ENCODE peak calls at places on chromosome 20, in ten cellular contexts. One of them, this sample, is unnamed.

GRCh38 chr20:56360133-56360898 is 1.5 kb downstream of the FAM210B start:
- DNase-seq in tibial nerve: no peak
- DNase-seq in AG09309: no peak
- DNase-seq in fibroblast of the aortic adventitia: no peak
- DNase-seq in heart left ventricle: no peak
- DNase-seq in lower lobe of right lung: no peak
- DNase-seq in fibroblast of pulmonary artery: no peak
- DNase-seq in cardiac muscle cell: no peak
- DNase-seq in A549: no peak
- DNase-seq in cardiac fibroblast: no peak
- DNase-seq in this sample: no peak

GRCh38 chr20:36645998-36646397 is at the start of gene SLA2:
- DNase-seq in tibial nerve: no peak
- DNase-seq in AG09309: no peak
- DNase-seq in fibroblast of the aortic adventitia: no peak
- DNase-seq in heart left ventricle: no peak
- DNase-seq in lower lobe of right lung: peak; percentile 52
- DNase-seq in fibroblast of pulmonary artery: no peak
- DNase-seq in cardiac muscle cell: no peak
- DNase-seq in A549: no peak
- DNase-seq in cardiac fibroblast: no peak
- DNase-seq in this sample: no peak

GRCh38 chr20:63321148-63321831 is 28.3 kb downstream of the COL20A1 start:
- DNase-seq in tibial nerve: no peak
- DNase-seq in AG09309: no peak
- DNase-seq in fibroblast of the aortic adventitia: peak; percentile 20
- DNase-seq in heart left ventricle: peak; percentile 78
- DNase-seq in lower lobe of right lung: peak; percentile 48
- DNase-seq in fibroblast of pulmonary artery: peak; percentile 39
- DNase-seq in cardiac muscle cell: peak; percentile 25
- DNase-seq in A549: no peak
- DNase-seq in cardiac fibroblast: peak; percentile 42
- DNase-seq in this sample: peak; percentile 35

GRCh38 chr20:58852559-58853271 is at the start of gene GNAS:
- DNase-seq in tibial nerve: no peak
- DNase-seq in AG09309: no peak
- DNase-seq in fibroblast of the aortic adventitia: peak; percentile 64
- DNase-seq in heart left ventricle: peak; percentile 78
- DNase-seq in lower lobe of right lung: peak; percentile 68
- DNase-seq in fibroblast of pulmonary artery: peak; percentile 71
- DNase-seq in cardiac muscle cell: peak; percentile 82
- DNase-seq in A549: peak; percentile 72
- DNase-seq in cardiac fibroblast: peak; percentile 75
- DNase-seq in this sample: peak; percentile 49

GRCh38 chr20:4192378-4193048 is 177.2 kb upstream of the RNF24 start:
- DNase-seq in tibial nerve: no peak
- DNase-seq in AG09309: peak; percentile 29
- DNase-seq in fibroblast of the aortic adventitia: peak; percentile 21
- DNase-seq in heart left ventricle: no peak
- DNase-seq in lower lobe of right lung: no peak
- DNase-seq in fibroblast of pulmonary artery: peak; percentile 79
- DNase-seq in cardiac muscle cell: no peak
- DNase-seq in A549: peak; percentile 78
- DNase-seq in cardiac fibroblast: peak; percentile 71
- DNase-seq in this sample: peak; percentile 24

GRCh38 chr20:57586370-57586793 is 25.5 kb downstream of the PCK1 start:
- DNase-seq in tibial nerve: no peak
- DNase-seq in AG09309: no peak
- DNase-seq in fibroblast of the aortic adventitia: no peak
- DNase-seq in heart left ventricle: no peak
- DNase-seq in lower lobe of right lung: no peak
- DNase-seq in fibroblast of pulmonary artery: no peak
- DNase-seq in cardiac muscle cell: peak; percentile 17
- DNase-seq in A549: no peak
- DNase-seq in cardiac fibroblast: no peak
- DNase-seq in this sample: no peak

GRCh38 chr20:17995967-17996819 is 27.4 kb downstream of the MGME1 start:
- DNase-seq in tibial nerve: no peak
- DNase-seq in AG09309: peak; percentile 40
- DNase-seq in fibroblast of the aortic adventitia: peak; percentile 86
- DNase-seq in heart left ventricle: no peak
- DNase-seq in lower lobe of right lung: no peak
- DNase-seq in fibroblast of pulmonary artery: peak; percentile 80
- DNase-seq in cardiac muscle cell: peak; percentile 61
- DNase-seq in A549: peak; percentile 66
- DNase-seq in cardiac fibroblast: peak; percentile 82
- DNase-seq in this sample: peak; percentile 72

GRCh38 chr20:40294175-40294574 is 394.9 kb downstream of the MAFB start:
- DNase-seq in tibial nerve: no peak
- DNase-seq in AG09309: no peak
- DNase-seq in fibroblast of the aortic adventitia: no peak
- DNase-seq in heart left ventricle: no peak
- DNase-seq in lower lobe of right lung: no peak
- DNase-seq in fibroblast of pulmonary artery: no peak
- DNase-seq in cardiac muscle cell: no peak
- DNase-seq in A549: no peak
- DNase-seq in cardiac fibroblast: no peak
- DNase-seq in this sample: no peak

GRCh38 chr20:44392776-44393607 is 37.5 kb downstream of the HNF4A start:
- DNase-seq in tibial nerve: no peak
- DNase-seq in AG09309: no peak
- DNase-seq in fibroblast of the aortic adventitia: no peak
- DNase-seq in heart left ventricle: no peak
- DNase-seq in lower lobe of right lung: no peak
- DNase-seq in fibroblast of pulmonary artery: no peak
- DNase-seq in cardiac muscle cell: no peak
- DNase-seq in A549: no peak
- DNase-seq in cardiac fibroblast: no peak
- DNase-seq in this sample: no peak

GRCh38 chr20:63215101-63216040 is 560 bp downstream of the YTHDF1 start:
- DNase-seq in tibial nerve: no peak
- DNase-seq in AG09309: no peak
- DNase-seq in fibroblast of the aortic adventitia: peak; percentile 53
- DNase-seq in heart left ventricle: no peak
- DNase-seq in lower lobe of right lung: no peak
- DNase-seq in fibroblast of pulmonary artery: peak; percentile 61
- DNase-seq in cardiac muscle cell: peak; percentile 44
- DNase-seq in A549: peak; percentile 91
- DNase-seq in cardiac fibroblast: peak; percentile 65
- DNase-seq in this sample: peak; percentile 47

GRCh38 chr20:51185277-51185676 is 162.4 kb upstream of the KCNG1 start:
- DNase-seq in tibial nerve: no peak
- DNase-seq in AG09309: no peak
- DNase-seq in fibroblast of the aortic adventitia: no peak
- DNase-seq in heart left ventricle: no peak
- DNase-seq in lower lobe of right lung: no peak
- DNase-seq in fibroblast of pulmonary artery: no peak
- DNase-seq in cardiac muscle cell: no peak
- DNase-seq in A549: no peak
- DNase-seq in cardiac fibroblast: no peak
- DNase-seq in this sample: peak; percentile 29

GRCh38 chr20:47249913-47250312 is 106.6 kb downstream of the ZMYND8 start:
- DNase-seq in tibial nerve: no peak
- DNase-seq in AG09309: no peak
- DNase-seq in fibroblast of the aortic adventitia: no peak
- DNase-seq in heart left ventricle: no peak
- DNase-seq in lower lobe of right lung: no peak
- DNase-seq in fibroblast of pulmonary artery: no peak
- DNase-seq in cardiac muscle cell: no peak
- DNase-seq in A549: no peak
- DNase-seq in cardiac fibroblast: no peak
- DNase-seq in this sample: no peak

GRCh38 chr20:57451759-57452661 is 60.8 kb downstream of the RBM38 start:
- DNase-seq in tibial nerve: no peak
- DNase-seq in AG09309: no peak
- DNase-seq in fibroblast of the aortic adventitia: no peak
- DNase-seq in heart left ventricle: no peak
- DNase-seq in lower lobe of right lung: no peak
- DNase-seq in fibroblast of pulmonary artery: no peak
- DNase-seq in cardiac muscle cell: no peak
- DNase-seq in A549: no peak
- DNase-seq in cardiac fibroblast: no peak
- DNase-seq in this sample: peak; percentile 45

GRCh38 chr20:61922411-61922810 is 143.3 kb downstream of the TAF4 start:
- DNase-seq in tibial nerve: no peak
- DNase-seq in AG09309: no peak
- DNase-seq in fibroblast of the aortic adventitia: no peak
- DNase-seq in heart left ventricle: no peak
- DNase-seq in lower lobe of right lung: peak; percentile 20
- DNase-seq in fibroblast of pulmonary artery: no peak
- DNase-seq in cardiac muscle cell: no peak
- DNase-seq in A549: no peak
- DNase-seq in cardiac fibroblast: no peak
- DNase-seq in this sample: no peak

GRCh38 chr20:23159923-23160445 is 73.9 kb upstream of the CD93 start:
- DNase-seq in tibial nerve: no peak
- DNase-seq in AG09309: no peak
- DNase-seq in fibroblast of the aortic adventitia: peak; percentile 62
- DNase-seq in heart left ventricle: no peak
- DNase-seq in lower lobe of right lung: no peak
- DNase-seq in fibroblast of pulmonary artery: no peak
- DNase-seq in cardiac muscle cell: no peak
- DNase-seq in A549: no peak
- DNase-seq in cardiac fibroblast: no peak
- DNase-seq in this sample: no peak

GRCh38 chr20:653590-654426 is 808 bp upstream of the SRXN1 start:
- DNase-seq in tibial nerve: no peak
- DNase-seq in AG09309: no peak
- DNase-seq in fibroblast of the aortic adventitia: no peak
- DNase-seq in heart left ventricle: no peak
- DNase-seq in lower lobe of right lung: no peak
- DNase-seq in fibroblast of pulmonary artery: no peak
- DNase-seq in cardiac muscle cell: no peak
- DNase-seq in A549: no peak
- DNase-seq in cardiac fibroblast: no peak
- DNase-seq in this sample: no peak

GRCh38 chr20:2101057-2101934 is at the start of gene STK35:
- DNase-seq in tibial nerve: no peak
- DNase-seq in AG09309: no peak
- DNase-seq in fibroblast of the aortic adventitia: no peak
- DNase-seq in heart left ventricle: peak; percentile 91
- DNase-seq in lower lobe of right lung: no peak
- DNase-seq in fibroblast of pulmonary artery: peak; percentile 59
- DNase-seq in cardiac muscle cell: no peak
- DNase-seq in A549: peak; percentile 91
- DNase-seq in cardiac fibroblast: no peak
- DNase-seq in this sample: no peak

GRCh38 chr20:62936996-62937352 is 973 bp upstream of the GID8 start:
- DNase-seq in tibial nerve: no peak
- DNase-seq in AG09309: no peak
- DNase-seq in fibroblast of the aortic adventitia: peak; percentile 61
- DNase-seq in heart left ventricle: no peak
- DNase-seq in lower lobe of right lung: no peak
- DNase-seq in fibroblast of pulmonary artery: peak; percentile 46
- DNase-seq in cardiac muscle cell: no peak
- DNase-seq in A549: peak; percentile 40
- DNase-seq in cardiac fibroblast: peak; percentile 73
- DNase-seq in this sample: peak; percentile 62

DNA sequence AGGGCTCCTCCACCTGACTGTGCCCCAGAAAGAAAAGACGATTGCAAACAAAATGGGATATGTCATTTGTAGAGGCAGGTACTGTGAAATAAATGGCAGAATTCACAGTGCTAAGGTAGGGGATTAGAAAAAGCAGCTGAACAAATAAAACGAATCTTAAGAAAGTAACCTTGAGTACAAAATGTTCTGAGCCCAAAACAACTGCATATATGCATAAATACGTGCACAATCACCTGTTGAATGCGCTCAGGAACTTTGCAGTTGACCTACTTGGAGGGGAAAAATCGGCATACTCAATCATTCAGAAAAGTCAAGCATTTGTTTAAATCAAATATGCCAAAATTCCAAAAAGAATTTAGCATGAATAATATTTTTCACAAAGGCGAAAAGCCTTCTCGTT is 772.1 kb upstream of the FLRT3 start:
- DNase-seq in tibial nerve: no peak
- DNase-seq in AG09309: no peak
- DNase-seq in fibroblast of the aortic adventitia: no peak
- DNase-seq in heart left ventricle: no peak
- DNase-seq in lower lobe of right lung: no peak
- DNase-seq in fibroblast of pulmonary artery: no peak
- DNase-seq in cardiac muscle cell: no peak
- DNase-seq in A549: no peak
- DNase-seq in cardiac fibroblast: no peak
- DNase-seq in this sample: no peak
- TF ChIP-seq CTCF in tibial nerve: no peak
- TF ChIP-seq CTCF in AG09309: no peak
- TF ChIP-seq CTCF in fibroblast of the aortic adventitia: no peak
- TF ChIP-seq CTCF in heart left ventricle: no peak
- TF ChIP-seq CTCF in lower lobe of right lung: no peak
- TF ChIP-seq CTCF in fibroblast of pulmonary artery: no peak
- TF ChIP-seq CTCF in cardiac muscle cell: no peak
- TF ChIP-seq CTCF in A549: no peak
- TF ChIP-seq CTCF in cardiac fibroblast: no peak
- TF ChIP-seq CTCF in this sample: no peak

GRCh38 chr20:24670981-24671380 is 201.6 kb downstream of the SYNDIG1 start:
- DNase-seq in tibial nerve: no peak
- DNase-seq in AG09309: no peak
- DNase-seq in fibroblast of the aortic adventitia: no peak
- DNase-seq in heart left ventricle: no peak
- DNase-seq in lower lobe of right lung: no peak
- DNase-seq in fibroblast of pulmonary artery: no peak
- DNase-seq in cardiac muscle cell: no peak
- DNase-seq in A549: no peak
- DNase-seq in cardiac fibroblast: no peak
- DNase-seq in this sample: no peak
- H3K4me3 ChIP-seq in tibial nerve: no peak overlapping the region
- H3K4me3 ChIP-seq in AG09309: no peak overlapping the region
- H3K4me3 ChIP-seq in fibroblast of the aortic adventitia: no peak overlapping the region
- H3K4me3 ChIP-seq in heart left ventricle: no peak overlapping the region
- H3K4me3 ChIP-seq in lower lobe of right lung: no peak overlapping the region
- H3K4me3 ChIP-seq in fibroblast of pulmonary artery: no peak overlapping the region
- H3K4me3 ChIP-seq in cardiac muscle cell: no peak overlapping the region
- H3K4me3 ChIP-seq in A549: no peak overlapping the region
- H3K4me3 ChIP-seq in cardiac fibroblast: no peak overlapping the region
- H3K4me3 ChIP-seq in this sample: no peak overlapping the region

DNA sequence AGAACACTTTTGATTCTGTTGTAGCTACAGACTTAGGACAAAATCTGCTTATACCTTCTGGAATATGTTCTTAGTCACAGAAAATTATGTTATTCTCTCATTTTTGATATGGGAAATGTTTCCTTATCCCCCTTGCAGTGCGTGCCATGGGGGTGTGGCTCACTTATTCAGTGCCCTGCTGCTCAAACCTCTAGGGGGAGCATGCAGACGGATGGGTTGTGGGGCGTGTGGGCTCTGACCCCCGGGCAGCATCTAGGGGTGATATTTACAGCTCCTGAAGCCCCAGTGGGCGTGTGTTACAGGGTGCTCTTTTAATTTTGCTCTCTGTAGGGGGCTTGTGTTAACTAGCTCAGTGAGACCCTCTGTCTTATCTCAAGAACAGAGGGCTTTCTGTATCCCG is 61.3 kb upstream of the FERMT1 start:
- DNase-seq in tibial nerve: no peak
- DNase-seq in AG09309: no peak
- DNase-seq in fibroblast of the aortic adventitia: no peak
- DNase-seq in heart left ventricle: no peak
- DNase-seq in lower lobe of right lung: no peak
- DNase-seq in fibroblast of pulmonary artery: no peak
- DNase-seq in cardiac muscle cell: no peak
- DNase-seq in A549: no peak
- DNase-seq in cardiac fibroblast: no peak
- DNase-seq in this sample: no peak
- TF ChIP-seq CTCF in tibial nerve: no peak
- TF ChIP-seq CTCF in AG09309: no peak
- TF ChIP-seq CTCF in fibroblast of the aortic adventitia: no peak
- TF ChIP-seq CTCF in heart left ventricle: no peak
- TF ChIP-seq CTCF in lower lobe of right lung: no peak
- TF ChIP-seq CTCF in fibroblast of pulmonary artery: peak; percentile 13
- TF ChIP-seq CTCF in cardiac muscle cell: peak; percentile 19
- TF ChIP-seq CTCF in A549: no peak
- TF ChIP-seq CTCF in cardiac fibroblast: no peak
- TF ChIP-seq CTCF in this sample: no peak

GRCh38 chr20:31595380-31595653 is 9.8 kb upstream of the ID1 start:
- DNase-seq in tibial nerve: no peak
- DNase-seq in AG09309: no peak
- DNase-seq in fibroblast of the aortic adventitia: no peak
- DNase-seq in heart left ventricle: no peak
- DNase-seq in lower lobe of right lung: no peak
- DNase-seq in fibroblast of pulmonary artery: no peak
- DNase-seq in cardiac muscle cell: no peak
- DNase-seq in A549: no peak
- DNase-seq in cardiac fibroblast: no peak
- DNase-seq in this sample: no peak
- H3K4me3 ChIP-seq in tibial nerve: no peak overlapping the region
- H3K4me3 ChIP-seq in AG09309: no peak overlapping the region
- H3K4me3 ChIP-seq in fibroblast of the aortic adventitia: no peak overlapping the region
- H3K4me3 ChIP-seq in heart left ventricle: no peak overlapping the region
- H3K4me3 ChIP-seq in lower lobe of right lung: no peak overlapping the region
- H3K4me3 ChIP-seq in fibroblast of pulmonary artery: no peak overlapping the region
- H3K4me3 ChIP-seq in cardiac muscle cell: no peak overlapping the region
- H3K4me3 ChIP-seq in A549: peak overlapping the region; percentile 62
- H3K4me3 ChIP-seq in cardiac fibroblast: no peak overlapping the region
- H3K4me3 ChIP-seq in this sample: no peak overlapping the region